ENCODE peak calls at places on chromosome 11, in nine cellular contexts. M, A, P, Z, N, T, I, Y and W are unnamed samples.

GRCh38 chr11:46760429-46761128 is 41.6 kb downstream of the F2 start:
- DNase-seq in A (no peak), P (no peak), M (no peak), I (no peak), Z (no peak), T (no peak), N (no peak), Y (no peak), W (no peak)

GRCh38 chr11:48005133-48005532 is 24.8 kb downstream of the PTPRJ start:
- DNase-seq in T (no peak), Z (no peak), M (no peak), P (peak; percentile 84), A (no peak), Y (no peak), N (no peak), I (no peak), W (no peak)

GRCh38 chr11:131486100-131486499 is 115.7 kb downstream of the NTM start:
- DNase-seq in P (no peak), Z (no peak), T (peak; percentile 50), I (no peak), M (no peak), N (no peak), Y (no peak), A (no peak), W (no peak)

GRCh38 chr11:70112017-70112434 is 33.9 kb downstream of the ANO1 start:
- DNase-seq in A (no peak), I (no peak), Y (no peak), P (no peak), M (no peak), N (no peak), Z (no peak), T (peak; percentile 13), W (no peak)

GRCh38 chr11:108870373-108871020 is 205.6 kb downstream of the DDX10 start:
- DNase-seq in A (no peak), N (peak; percentile 47), I (no peak), T (peak; percentile 88), P (no peak), M (no peak), Y (no peak), Z (peak; percentile 60), W (no peak)

GRCh38 chr11:129710423-129710822 is 105.2 kb upstream of the TMEM45B start:
- DNase-seq in M (no peak), P (peak; percentile 27), T (no peak), Z (no peak), N (no peak), Y (no peak), I (no peak), A (no peak), W (no peak)

GRCh38 chr11:12121011-12121410 is 10.6 kb downstream of the MICAL2 start:
- DNase-seq in I (no peak), A (no peak), M (peak; percentile 78), P (no peak), Z (no peak), N (no peak), Y (no peak), T (no peak), W (no peak)

GRCh38 chr11:77170107-77170506 is 42.1 kb downstream of the MYO7A start:
- DNase-seq in M (no peak), N (no peak), Y (no peak), P (no peak), I (no peak), A (no peak), Z (no peak), T (no peak), W (no peak)

GRCh38 chr11:63769044-63769718 is 606 bp upstream of the ZFTA start:
- DNase-seq in Z (no peak), T (no peak), Y (peak; percentile 18), A (peak; percentile 43), N (no peak), M (peak; percentile 31), P (peak; percentile 78), I (no peak), W (peak; percentile 68)